ENCODE peak calls at places on chromosomes 1 and 21, in eight cellular contexts. C is HEK293T; V is effector memory CD4-positive, alpha-beta T cell; S is H9; A is activated CD4-positive, alpha-beta T cell treated with anti-CD3 and anti-CD28 coated beads, Interleukin-2, amount 50 U/mL, for 48 hours; Y is C1 segment of cervical spinal cord; B is HT1080; Z is Right ventricle myocardium superior. D is an unnamed sample.
A peak's percentile ranks its signal among the peaks of the same experiment; 100 is the strongest.

GRCh38 chr21:38989745-38990423 is 184.2 kb downstream of the ETS2 start:
- DNase-seq in Z (peak; percentile 55), Y (no peak), S (no peak), V (no peak), C (peak; percentile 64), B (peak; percentile 68), A (no peak), D (no peak)

GRCh38 chr1:201020040-201020591 is 3.4 kb downstream of the KIF21B start:
- DNase-seq in V (no peak), S (no peak), B (no peak), Y (no peak), A (peak; percentile 52), C (no peak), Z (no peak), D (no peak)

GRCh38 chr1:109061183-109061582 is 14.6 kb downstream of the TAF13 start:
- DNase-seq in Z (no peak), S (no peak), A (no peak), B (no peak), C (no peak), V (no peak), Y (no peak), D (no peak)

GRCh38 chr1:173478099-173478555 is 992 bp downstream of the PRDX6 start:
- DNase-seq in A (no peak), C (peak; percentile 48), Y (no peak), Z (peak; percentile 49), S (no peak), B (peak; percentile 48), V (no peak), D (no peak)

GRCh38 chr1:11790880-11791715 is 14.7 kb downstream of the MTHFR start:
- DNase-seq in B (peak; percentile 82), Z (peak; percentile 93), Y (peak; percentile 83), V (no peak), S (no peak), C (no peak), A (no peak), D (no peak)

GRCh38 chr1:154405762-154406571 is 824 bp downstream of the IL6R start:
- DNase-seq in S (no peak), A (peak; percentile 78), V (peak; percentile 49), Z (peak; percentile 91), C (no peak), B (peak; percentile 70), Y (peak; percentile 95), D (no peak)

GRCh38 chr1:216596298-216596947 is 126.8 kb downstream of the ESRRG start:
- DNase-seq in S (no peak), C (peak; percentile 19), B (no peak), V (no peak), Y (no peak), A (no peak), Z (no peak), D (no peak)

GRCh38 chr1:27571439-27572018 is 32.4 kb downstream of the AHDC1 start:
- DNase-seq in B (no peak), S (no peak), C (no peak), Y (peak; percentile 54), Z (peak; percentile 55), V (no peak), A (no peak), D (no peak)

GRCh38 chr1:172733815-172734214 is 74.9 kb downstream of the FASLG start:
- DNase-seq in A (no peak), C (no peak), Z (no peak), B (no peak), V (no peak), S (no peak), Y (no peak), D (no peak)

GRCh38 chr1:160048335-160048734 is 16.5 kb upstream of the PIGM start:
- DNase-seq in S (no peak), V (no peak), C (no peak), A (no peak), Y (no peak), B (no peak), Z (no peak), D (no peak)

GRCh38 chr1:26110731-26111529 is 694 bp upstream of the PDIK1L start:
- DNase-seq in B (peak; percentile 61), A (peak; percentile 75), Y (peak; percentile 83), S (peak; percentile 71), Z (peak; percentile 88), V (peak; percentile 67), C (peak; percentile 71), D (no peak)

GRCh38 chr1:30742300-30742962 is 15.1 kb downstream of the LAPTM5 start:
- DNase-seq in A (no peak), Z (no peak), V (no peak), C (no peak), B (no peak), Y (no peak), S (no peak), D (no peak)